ENCODE peak calls at places on chromosomes 12 and 14, in ten cellular contexts. D, N, L, F, R, J, S, T, X and C are unnamed samples.

GRCh38 chr12:103632554-103633216 is 45.6 kb downstream of the STAB2 start:
- DNase-seq in D (peak; percentile 61), N (peak; percentile 89), L (peak; percentile 76), F (peak; percentile 56), R (peak; percentile 68), J (peak; percentile 75), S (no peak), T (peak; percentile 74), X (peak; percentile 94), C (peak; percentile 82)

GRCh38 chr12:76399040-76399439 is 50.8 kb upstream of the BBS10 start:
- DNase-seq in D (no peak), N (no peak), L (no peak), F (no peak), R (no peak), J (no peak), S (no peak), T (no peak), X (no peak), C (no peak)

GRCh38 chr12:109650808-109651207 is 62.8 kb upstream of the FAM222A start:
- DNase-seq in D (no peak), N (no peak), L (no peak), F (no peak), R (no peak), J (no peak), S (no peak), T (no peak), X (no peak), C (no peak)

GRCh38 chr12:87384226-87384625 is 645.0 kb downstream of the C12orf50 start:
- DNase-seq in D (no peak), N (no peak), L (no peak), F (no peak), R (no peak), J (no peak), S (no peak), T (no peak), X (no peak), C (no peak)

GRCh38 chr12:131783915-131784541 is 44.2 kb upstream of the MMP17 start:
- DNase-seq in D (no peak), N (no peak), L (peak; percentile 68), F (no peak), R (no peak), J (peak; percentile 77), S (no peak), T (no peak), X (no peak), C (peak; percentile 76)

GRCh38 chr12:120199595-120200306 is 1.2 kb downstream of the RPLP0 start:
- DNase-seq in D (no peak), N (no peak), L (peak; percentile 95), F (peak; percentile 47), R (no peak), J (peak; percentile 96), S (no peak), T (peak; percentile 30), X (no peak), C (peak; percentile 88)

GRCh38 chr14:93309430-93309966 is 23.3 kb downstream of the BTBD7 start:
- DNase-seq in D (no peak), N (no peak), L (no peak), F (no peak), R (no peak), J (no peak), S (no peak), T (no peak), X (no peak), C (no peak)

GRCh38 chr12:20572451-20572850 is 122.7 kb upstream of the SLCO1C1 start:
- DNase-seq in D (no peak), N (no peak), L (no peak), F (no peak), R (no peak), J (no peak), S (no peak), T (no peak), X (no peak), C (no peak)

GRCh38 chr12:27870939-27871338 is 90.9 kb upstream of the MANSC4 start:
- DNase-seq in D (no peak), N (no peak), L (peak; percentile 76), F (no peak), R (no peak), J (peak; percentile 88), S (no peak), T (no peak), X (no peak), C (no peak)

GRCh38 chr12:79344855-79345840 is 345.6 kb downstream of the PAWR start:
- DNase-seq in D (peak; percentile 35), N (no peak), L (peak; percentile 26), F (no peak), R (no peak), J (peak; percentile 76), S (no peak), T (peak; percentile 74), X (peak; percentile 33), C (peak; percentile 73)

GRCh38 chr12:124097681-124098080 is 124.7 kb downstream of the ZNF664 start:
- DNase-seq in D (no peak), N (no peak), L (peak; percentile 16), F (no peak), R (no peak), J (peak; percentile 10), S (no peak), T (no peak), X (no peak), C (no peak)

GRCh38 chr12:124096869-124097434 is 123.9 kb downstream of the ZNF664 start:
- DNase-seq in D (no peak), N (no peak), L (no peak), F (no peak), R (no peak), J (no peak), S (no peak), T (no peak), X (no peak), C (no peak)

GRCh38 chr12:124094188-124094587 is 121.2 kb downstream of the ZNF664 start:
- DNase-seq in D (no peak), N (no peak), L (no peak), F (no peak), R (no peak), J (no peak), S (no peak), T (no peak), X (no peak), C (no peak)

GRCh38 chr12:124094733-124095132 is 121.7 kb downstream of the ZNF664 start:
- DNase-seq in D (no peak), N (no peak), L (no peak), F (no peak), R (no peak), J (no peak), S (no peak), T (peak; percentile 36), X (no peak), C (no peak)

DNA sequence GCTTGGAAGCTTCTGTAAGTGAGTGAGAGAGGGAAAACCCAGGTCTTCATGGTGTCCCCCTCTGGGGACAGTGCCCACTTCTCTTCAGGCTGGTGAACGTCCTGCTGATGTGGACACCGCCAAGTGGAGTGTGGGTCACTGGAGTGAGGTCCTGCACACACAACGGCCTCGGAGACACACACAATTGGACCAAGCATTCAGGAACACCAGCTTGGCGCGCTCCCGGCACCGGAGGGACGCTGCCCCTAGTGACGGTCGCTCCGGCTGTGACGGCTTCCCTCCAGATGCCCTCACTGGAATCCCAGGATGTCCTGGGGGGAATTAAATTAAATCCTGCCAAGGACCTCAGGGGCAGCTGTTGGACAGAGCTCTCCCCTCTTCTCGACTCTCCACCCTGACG is 123.1 kb downstream of the ZNF664 start:
- DNase-seq in D (no peak), N (no peak), L (no peak), F (no peak), R (no peak), J (no peak), S (no peak), T (no peak), X (no peak), C (no peak)
- TF ChIP-seq CTCF in D (no peak), N (no peak), L (no peak), F (no peak), R (no peak), J (no peak), S (no peak), T (no peak), X (no peak), C (no peak)

DNA sequence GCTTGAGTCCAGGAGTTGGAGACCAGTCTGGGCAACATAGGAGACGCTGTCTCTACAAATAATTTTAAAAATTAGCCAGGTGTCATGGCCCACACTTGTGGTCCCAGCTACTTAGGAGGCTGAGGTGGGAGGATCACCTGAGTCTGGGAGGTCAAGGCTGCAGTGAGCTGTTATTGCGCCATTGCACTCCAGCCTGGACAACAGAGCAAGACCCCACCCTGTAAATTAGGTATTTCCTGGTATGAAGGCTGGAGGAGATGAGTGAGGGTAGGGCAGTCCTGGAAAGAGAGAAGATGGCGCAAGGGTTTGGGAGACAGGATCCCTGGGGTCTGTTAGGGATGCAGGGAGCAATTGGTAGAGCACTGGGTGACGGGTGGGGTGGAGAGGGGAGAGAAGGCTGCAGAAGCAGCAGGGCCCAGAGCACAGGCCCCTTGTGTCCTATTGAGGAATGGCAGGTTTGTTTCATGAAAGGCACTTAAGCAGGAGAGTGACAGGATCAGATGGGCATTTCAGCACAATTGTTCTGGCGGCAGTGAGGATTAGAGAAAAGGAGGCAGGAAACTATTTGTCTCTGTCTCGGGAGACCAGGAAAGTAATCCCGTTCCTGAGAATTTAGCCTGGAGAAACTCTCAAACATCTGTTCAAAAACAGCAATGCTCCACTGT is 47.2 kb upstream of the KTN1 start:
- DNase-seq in D (no peak), N (no peak), L (no peak), F (no peak), R (no peak), J (no peak), S (no peak), T (no peak), X (peak; percentile 34), C (no peak)
- TF ChIP-seq CTCF in D (peak; percentile 29), N (no peak), L (no peak), F (no peak), R (no peak), J (peak; percentile 35), S (no peak), T (no peak), X (peak; percentile 44), C (no peak)

DNA sequence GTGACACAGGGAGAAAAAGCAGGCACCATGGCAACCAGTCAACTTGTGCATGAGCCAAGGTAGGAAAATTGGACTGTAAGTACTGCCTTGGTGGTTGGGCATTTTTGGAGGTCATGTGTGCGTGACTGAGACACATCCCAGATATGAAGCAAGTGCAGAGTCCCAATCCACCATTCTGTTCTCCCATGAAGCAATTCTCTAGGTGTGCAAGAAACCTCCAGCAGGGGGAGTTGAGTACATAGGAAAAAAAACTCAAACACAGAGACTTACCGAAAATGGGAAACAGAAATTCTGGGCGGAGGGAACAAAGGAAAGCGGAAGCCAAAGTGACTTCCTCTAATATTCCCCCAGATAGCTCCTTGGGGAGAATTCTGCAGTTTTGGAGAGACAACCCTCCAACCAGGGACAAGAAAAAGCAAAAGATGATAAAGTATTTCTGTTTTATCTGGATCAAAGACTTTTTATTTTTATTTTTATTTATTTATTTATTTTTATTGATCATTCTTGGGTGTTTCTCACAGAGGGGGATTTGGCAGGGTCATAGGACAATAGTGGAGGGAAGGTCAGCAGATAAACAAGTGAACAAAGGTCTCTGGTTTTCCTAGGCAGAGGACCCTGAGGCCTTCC is 76.9 kb downstream of the APOBEC1 start:
- DNase-seq in D (no peak), N (no peak), L (peak; percentile 31), F (no peak), R (no peak), J (peak; percentile 66), S (no peak), T (peak; percentile 71), X (peak; percentile 20), C (peak; percentile 81)
- TF ChIP-seq CTCF in D (peak; percentile 48), N (no peak), L (peak; percentile 40), F (peak; percentile 8), R (peak; percentile 61), J (peak; percentile 59), S (peak; percentile 29), T (peak; percentile 67), X (peak; percentile 65), C (peak; percentile 58)

GRCh38 chr14:66070542-66071319 is 415.4 kb upstream of the CCDC196 start:
- DNase-seq in D (peak; percentile 20), N (no peak), L (peak; percentile 44), F (no peak), R (no peak), J (peak; percentile 17), S (no peak), T (peak; percentile 76), X (peak; percentile 79), C (peak; percentile 62)
- TF ChIP-seq CTCF in D (peak; percentile 82), N (no peak), L (peak; percentile 96), F (peak; percentile 66), R (peak; percentile 82), J (peak; percentile 92), S (peak; percentile 32), T (peak; percentile 81), X (peak; percentile 92), C (peak; percentile 84)